ENCODE peak calls at places on chromosomes 16 and 17, in six cellular contexts. V is tibial nerve; A is Panc1; H is CD8-positive, alpha-beta T cell; T is CD4-positive, CD25-positive, alpha-beta regulatory T cell; G is OCI-LY7. L is an unnamed sample.
A peak's percentile ranks its signal among the peaks of the same experiment; 100 is the strongest.

GRCh38 chr16:27547134-27547533 is 2.6 kb downstream of the GTF3C1 start:
- DNase-seq in A (no peak), T (peak; percentile 31), G (no peak), H (no peak), V (no peak), L (peak; percentile 54)

GRCh38 chr16:66858740-66859396 is 14.7 kb downstream of the CA7 start:
- DNase-seq in H (no peak), G (no peak), T (no peak), V (no peak), A (no peak), L (no peak)

GRCh38 chr16:21194771-21195301 is 16.5 kb downstream of the ZP2 start:
- DNase-seq in T (no peak), A (no peak), V (no peak), G (no peak), H (no peak), L (no peak)

GRCh38 chr17:75571197-75571884 is 16.3 kb upstream of the MYO15B start:
- DNase-seq in G (peak; percentile 97), H (no peak), V (peak; percentile 16), T (peak; percentile 27), A (no peak), L (no peak)

GRCh38 chr16:79776243-79776884 is 175.8 kb upstream of the MAF start:
- DNase-seq in A (no peak), T (no peak), G (no peak), V (peak; percentile 32), H (no peak), L (peak; percentile 75)

GRCh38 chr17:58391302-58391984 is 25.9 kb downstream of the RNF43 start:
- DNase-seq in V (no peak), H (no peak), A (no peak), G (no peak), T (no peak), L (no peak)

GRCh38 chr17:37461668-37462067 is 28.0 kb upstream of the DUSP14 start:
- DNase-seq in T (peak; percentile 23), H (no peak), A (no peak), V (no peak), G (no peak), L (no peak)

GRCh38 chr17:45372325-45372869 is 55.6 kb upstream of the MAP3K14 start:
- DNase-seq in T (no peak), H (no peak), A (no peak), G (no peak), V (no peak), L (no peak)

GRCh38 chr17:45843722-45844121 is 959 bp upstream of the SPPL2C start:
- DNase-seq in A (no peak), T (no peak), V (no peak), G (no peak), H (no peak), L (no peak)

GRCh38 chr17:17125136-17126084 is 80.7 kb downstream of the PLD6 start:
- DNase-seq in G (no peak), T (peak; percentile 60), V (no peak), H (peak; percentile 18), A (no peak), L (no peak)

GRCh38 chr16:9308300-9309209 is 217.1 kb downstream of the HAPSTR1 start:
- DNase-seq in T (no peak), G (no peak), A (no peak), H (no peak), V (no peak), L (no peak)

GRCh38 chr17:301681-302299 is 50.8 kb downstream of the RPH3AL start:
- DNase-seq in G (no peak), A (no peak), V (peak; percentile 21), H (no peak), T (no peak), L (no peak)

GRCh38 chr17:73855933-73856332 is 211.7 kb upstream of the SDK2 start:
- DNase-seq in A (no peak), G (no peak), T (no peak), H (no peak), V (no peak), L (no peak)

GRCh38 chr16:27639588-27640276 is 89.8 kb downstream of the KATNIP start:
- DNase-seq in A (no peak), T (peak; percentile 56), V (peak; percentile 38), H (no peak), G (peak; percentile 53), L (no peak)

GRCh38 chr17:2684549-2684948 is 27.0 kb downstream of the CLUH start:
- DNase-seq in A (no peak), H (no peak), V (no peak), T (no peak), G (no peak), L (no peak)

GRCh38 chr17:7634384-7634783 is 4.4 kb downstream of the SHBG start:
- DNase-seq in V (peak; percentile 24), H (no peak), T (no peak), G (no peak), A (no peak), L (no peak)

GRCh38 chr17:82838386-82839063 is 1.3 kb downstream of the ZNF750 start:
- DNase-seq in V (peak; percentile 19), T (no peak), G (no peak), H (no peak), A (no peak), L (peak; percentile 44)

GRCh38 chr16:56316545-56316944 is 108.8 kb downstream of the AMFR start:
- DNase-seq in G (no peak), A (no peak), T (no peak), V (no peak), H (no peak), L (no peak)

GRCh38 chr17:82269882-82270500 is 3.5 kb downstream of the CSNK1D start:
- DNase-seq in G (no peak), V (no peak), A (no peak), H (no peak), T (no peak), L (no peak)

GRCh38 chr16:83609178-83609577 is 198.6 kb upstream of the HSBP1 start:
- DNase-seq in H (no peak), V (no peak), T (no peak), G (no peak), A (no peak), L (no peak)

GRCh38 chr16:82187829-82188228 is 17.8 kb upstream of the MPHOSPH6 start:
- DNase-seq in A (no peak), V (no peak), H (no peak), G (no peak), T (peak; percentile 20), L (no peak)

GRCh38 chr17:45131616-45132301 is 556 bp downstream of the PLCD3 start:
- DNase-seq in A (no peak), G (peak; percentile 63), V (no peak), H (peak; percentile 47), T (peak; percentile 30), L (peak; percentile 63)

GRCh38 chr16:11257131-11257938 is 1.3 kb upstream of the SOCS1 start:
- DNase-seq in T (peak; percentile 83), G (peak; percentile 74), V (peak; percentile 86), A (no peak), H (peak; percentile 60), L (peak; percentile 79)

GRCh38 chr17:9259419-9259818 is 238.1 kb downstream of the NTN1 start:
- DNase-seq in T (no peak), H (no peak), A (no peak), G (no peak), V (no peak), L (no peak)

GRCh38 chr17:8041249-8041928 is 2.5 kb downstream of the ALOX15B start:
- DNase-seq in A (peak; percentile 47), V (peak; percentile 57), G (peak; percentile 76), H (peak; percentile 24), T (peak; percentile 74), L (no peak)

GRCh38 chr17:50911450-50911849 is 45.3 kb upstream of the TOB1 start:
- DNase-seq in T (no peak), V (no peak), H (no peak), A (no peak), G (no peak), L (no peak)
- H3K4me1 ChIP-seq in T (peaks cover 56% of the 10 kb centered on the region), V (no peaks in the 10 kb centered on the region), H (peaks cover 74% of the 10 kb centered on the region), A (peaks cover 20% of the 10 kb centered on the region), G (no peaks in the 10 kb centered on the region), L (no peaks in the 10 kb centered on the region)

DNA sequence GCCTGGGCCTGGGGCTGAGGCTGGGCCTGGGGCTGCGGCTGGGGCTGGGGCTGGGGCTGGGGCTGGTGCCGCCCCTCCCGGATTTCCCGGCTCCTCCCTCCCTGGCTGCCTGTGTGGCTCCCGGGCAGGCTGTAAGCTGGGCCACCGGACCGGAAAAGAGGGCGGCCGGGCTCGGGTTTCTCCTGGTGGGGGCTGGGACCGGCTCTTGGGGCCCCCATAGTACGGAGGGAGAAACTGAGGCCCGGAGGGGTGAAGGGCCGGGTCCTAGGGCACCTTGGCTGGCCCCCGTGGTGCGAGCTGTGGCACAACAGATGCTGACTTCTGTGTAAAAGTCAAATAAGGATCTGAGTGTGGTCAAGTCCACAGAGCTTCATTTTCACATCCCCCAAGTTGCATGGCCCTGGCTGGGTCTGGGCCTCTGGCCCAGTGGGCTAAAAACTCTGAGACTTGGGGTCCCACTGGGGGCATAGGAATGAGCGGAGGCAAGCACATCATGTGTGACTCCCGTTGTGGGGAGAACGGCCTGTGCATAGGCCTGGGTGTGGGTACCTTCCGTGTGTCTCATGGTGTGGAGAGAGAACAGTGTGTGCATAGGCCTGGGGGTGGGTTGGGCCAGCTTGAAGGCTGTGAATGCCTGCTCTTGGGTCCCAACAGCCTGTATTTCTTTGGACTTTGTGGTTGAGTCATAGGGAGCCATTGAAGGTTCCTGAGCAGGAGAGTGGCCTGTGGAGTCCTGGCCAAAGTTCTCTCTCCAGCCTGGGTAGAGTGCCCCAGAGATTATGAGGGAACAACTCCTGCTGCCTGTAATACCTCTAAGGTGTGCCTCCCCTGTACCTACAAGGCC is 123.9 kb upstream of the CIBAR2 start:
- DNase-seq in G (no peak), H (no peak), V (no peak), T (no peak), A (no peak), L (peak; percentile 60)
- H3K4me1 ChIP-seq in G (peaks cover 3% of the 10 kb centered on the region), H (peaks cover 11% of the 10 kb centered on the region), V (peaks cover 21% of the 10 kb centered on the region), T (no peaks in the 10 kb centered on the region), A (peaks cover 15% of the 10 kb centered on the region), L (peaks cover 48% of the 10 kb centered on the region)

GRCh38 chr17:77442976-77443742 is 302.4 kb downstream of the SEC14L1 start:
- DNase-seq in H (no peak), A (no peak), V (no peak), T (peak; percentile 35), G (no peak), L (no peak)
- H3K4me1 ChIP-seq in H (peaks cover 97% of the 10 kb centered on the region), A (peaks cover 59% of the 10 kb centered on the region), V (peaks cover 68% of the 10 kb centered on the region), T (peaks cover 99% of the 10 kb centered on the region), G (peaks cover 97% of the 10 kb centered on the region), L (peaks cover 47% of the 10 kb centered on the region)

GRCh38 chr17:69415431-69415830 is 934 bp downstream of the MAP2K6 start:
- DNase-seq in A (no peak), H (no peak), V (no peak), T (no peak), G (peak; percentile 13), L (no peak)

GRCh38 chr17:69418535-69418934 is 4.0 kb downstream of the MAP2K6 start:
- DNase-seq in V (no peak), A (no peak), T (no peak), G (no peak), H (no peak), L (no peak)

GRCh38 chr17:69412336-69412735 is 2.2 kb upstream of the MAP2K6 start:
- DNase-seq in T (no peak), V (no peak), G (no peak), A (no peak), H (no peak), L (no peak)

GRCh38 chr17:69414408-69415274 is at the start of gene MAP2K6:
- DNase-seq in V (peak; percentile 67), G (peak; percentile 91), H (peak; percentile 85), T (peak; percentile 88), A (peak; percentile 24), L (peak; percentile 74)

GRCh38 chr17:69417545-69418483 is 3.3 kb downstream of the MAP2K6 start:
- DNase-seq in T (no peak), V (no peak), H (no peak), A (no peak), G (no peak), L (no peak)
- H3K4me1 ChIP-seq in T (peaks cover 32% of the 10 kb centered on the region), V (peaks cover 12% of the 10 kb centered on the region), H (peaks cover 28% of the 10 kb centered on the region), A (peaks cover 26% of the 10 kb centered on the region), G (peaks cover 37% of the 10 kb centered on the region), L (no peaks in the 10 kb centered on the region)

L was measured in uterus.